ENCODE peak calls at places on chromosomes 2 and 18, in seven cellular contexts. One of them, this sample, is unnamed.

GRCh38 chr2:70993689-70993986 is 1.0 kb downstream of the TEX261 start:
- DNase-seq in effector memory CD8-positive, alpha-beta T cell: no peak
- DNase-seq in germinal center: no peak
- DNase-seq in stimulated activated CD4-positive, alpha-beta T cell treated with anti-CD3 and anti-CD28 coated beads, Interleukin-1b, Interleukin-23, amount 100 ng/mL, for 24 hours: no peak
- DNase-seq in adrenal gland: no peak
- DNase-seq in lung microvascular endothelial cell: no peak
- DNase-seq in NCI-H1417 treated with DMSO at 0.1 percent for 48 hours: no peak
- DNase-seq in this sample: no peak

GRCh38 chr2:46462936-46463335 is 16.4 kb upstream of the TMEM247 start:
- DNase-seq in effector memory CD8-positive, alpha-beta T cell: no peak
- DNase-seq in stimulated activated CD4-positive, alpha-beta T cell treated with anti-CD3 and anti-CD28 coated beads, Interleukin-1b, Interleukin-23, amount 100 ng/mL, for 24 hours: no peak
- DNase-seq in adrenal gland: no peak
- DNase-seq in NCI-H1417 treated with DMSO at 0.1 percent for 48 hours: no peak
- DNase-seq in lung microvascular endothelial cell: no peak
- DNase-seq in germinal center: no peak
- DNase-seq in this sample: no peak

GRCh38 chr18:7945882-7946281 is 378.8 kb downstream of the PTPRM start:
- DNase-seq in NCI-H1417 treated with DMSO at 0.1 percent for 48 hours: no peak
- DNase-seq in germinal center: no peak
- DNase-seq in adrenal gland: peak
- DNase-seq in stimulated activated CD4-positive, alpha-beta T cell treated with anti-CD3 and anti-CD28 coated beads, Interleukin-1b, Interleukin-23, amount 100 ng/mL, for 24 hours: no peak
- DNase-seq in effector memory CD8-positive, alpha-beta T cell: no peak
- DNase-seq in lung microvascular endothelial cell: peak
- DNase-seq in this sample: no peak

GRCh38 chr2:198973785-198974184 is 484.0 kb downstream of the SATB2 start:
- DNase-seq in stimulated activated CD4-positive, alpha-beta T cell treated with anti-CD3 and anti-CD28 coated beads, Interleukin-1b, Interleukin-23, amount 100 ng/mL, for 24 hours: no peak
- DNase-seq in lung microvascular endothelial cell: no peak
- DNase-seq in germinal center: no peak
- DNase-seq in effector memory CD8-positive, alpha-beta T cell: no peak
- DNase-seq in NCI-H1417 treated with DMSO at 0.1 percent for 48 hours: no peak
- DNase-seq in adrenal gland: no peak
- DNase-seq in this sample: no peak

GRCh38 chr2:188892632-188893031 is 81.5 kb upstream of the COL3A1 start:
- DNase-seq in effector memory CD8-positive, alpha-beta T cell: no peak
- DNase-seq in adrenal gland: no peak
- DNase-seq in lung microvascular endothelial cell: no peak
- DNase-seq in stimulated activated CD4-positive, alpha-beta T cell treated with anti-CD3 and anti-CD28 coated beads, Interleukin-1b, Interleukin-23, amount 100 ng/mL, for 24 hours: no peak
- DNase-seq in NCI-H1417 treated with DMSO at 0.1 percent for 48 hours: no peak
- DNase-seq in germinal center: no peak
- DNase-seq in this sample: no peak

GRCh38 chr2:133673570-133673969 is 105.3 kb upstream of the NCKAP5 start:
- DNase-seq in NCI-H1417 treated with DMSO at 0.1 percent for 48 hours: no peak
- DNase-seq in effector memory CD8-positive, alpha-beta T cell: no peak
- DNase-seq in stimulated activated CD4-positive, alpha-beta T cell treated with anti-CD3 and anti-CD28 coated beads, Interleukin-1b, Interleukin-23, amount 100 ng/mL, for 24 hours: no peak
- DNase-seq in adrenal gland: no peak
- DNase-seq in germinal center: no peak
- DNase-seq in lung microvascular endothelial cell: no peak
- DNase-seq in this sample: no peak

GRCh38 chr2:196376984-196377877 is 205.9 kb upstream of the STK17B start:
- DNase-seq in lung microvascular endothelial cell: no peak
- DNase-seq in NCI-H1417 treated with DMSO at 0.1 percent for 48 hours: no peak
- DNase-seq in germinal center: no peak
- DNase-seq in effector memory CD8-positive, alpha-beta T cell: no peak
- DNase-seq in stimulated activated CD4-positive, alpha-beta T cell treated with anti-CD3 and anti-CD28 coated beads, Interleukin-1b, Interleukin-23, amount 100 ng/mL, for 24 hours: peak
- DNase-seq in adrenal gland: no peak
- DNase-seq in this sample: no peak

GRCh38 chr2:70085711-70086277 is 1.5 kb upstream of the PCBP1 start:
- DNase-seq in germinal center: no peak
- DNase-seq in NCI-H1417 treated with DMSO at 0.1 percent for 48 hours: no peak
- DNase-seq in adrenal gland: no peak
- DNase-seq in lung microvascular endothelial cell: peak
- DNase-seq in effector memory CD8-positive, alpha-beta T cell: no peak
- DNase-seq in stimulated activated CD4-positive, alpha-beta T cell treated with anti-CD3 and anti-CD28 coated beads, Interleukin-1b, Interleukin-23, amount 100 ng/mL, for 24 hours: no peak
- DNase-seq in this sample: no peak

GRCh38 chr2:159775006-159775405 is 23.0 kb downstream of the CD302 start:
- DNase-seq in adrenal gland: no peak
- DNase-seq in stimulated activated CD4-positive, alpha-beta T cell treated with anti-CD3 and anti-CD28 coated beads, Interleukin-1b, Interleukin-23, amount 100 ng/mL, for 24 hours: no peak
- DNase-seq in effector memory CD8-positive, alpha-beta T cell: no peak
- DNase-seq in NCI-H1417 treated with DMSO at 0.1 percent for 48 hours: no peak
- DNase-seq in lung microvascular endothelial cell: no peak
- DNase-seq in germinal center: no peak
- DNase-seq in this sample: no peak

GRCh38 chr2:30747206-30747605 is 60.0 kb downstream of the CAPN13 start:
- DNase-seq in stimulated activated CD4-positive, alpha-beta T cell treated with anti-CD3 and anti-CD28 coated beads, Interleukin-1b, Interleukin-23, amount 100 ng/mL, for 24 hours: no peak
- DNase-seq in NCI-H1417 treated with DMSO at 0.1 percent for 48 hours: no peak
- DNase-seq in germinal center: no peak
- DNase-seq in adrenal gland: no peak
- DNase-seq in lung microvascular endothelial cell: no peak
- DNase-seq in effector memory CD8-positive, alpha-beta T cell: no peak
- DNase-seq in this sample: no peak

GRCh38 chr2:219495531-219496122 is 3.1 kb upstream of the GMPPA start:
- DNase-seq in effector memory CD8-positive, alpha-beta T cell: peak
- DNase-seq in NCI-H1417 treated with DMSO at 0.1 percent for 48 hours: no peak
- DNase-seq in adrenal gland: peak
- DNase-seq in stimulated activated CD4-positive, alpha-beta T cell treated with anti-CD3 and anti-CD28 coated beads, Interleukin-1b, Interleukin-23, amount 100 ng/mL, for 24 hours: no peak
- DNase-seq in germinal center: peak
- DNase-seq in lung microvascular endothelial cell: peak
- DNase-seq in this sample: peak

GRCh38 chr2:80252294-80252986 is 52.1 kb downstream of the LRRTM1 start:
- DNase-seq in effector memory CD8-positive, alpha-beta T cell: no peak
- DNase-seq in lung microvascular endothelial cell: no peak
- DNase-seq in adrenal gland: no peak
- DNase-seq in NCI-H1417 treated with DMSO at 0.1 percent for 48 hours: no peak
- DNase-seq in germinal center: no peak
- DNase-seq in stimulated activated CD4-positive, alpha-beta T cell treated with anti-CD3 and anti-CD28 coated beads, Interleukin-1b, Interleukin-23, amount 100 ng/mL, for 24 hours: no peak
- DNase-seq in this sample: no peak